ENCODE peak calls at places on chromosomes 13 and 19, in eight cellular contexts. G, E, T, L, I, V, J and C are unnamed samples.

GRCh38 chr19:13152854-13153626 is 2.8 kb downstream of the IER2 start:
- DNase-seq in I (peak), G (peak), V (peak), E (peak), J (peak), T (peak), L (peak), C (peak)

GRCh38 chr19:47663911-47664771 is 49.1 kb upstream of the EHD2 start:
- DNase-seq in E (peak), G (no peak), L (peak), T (peak), I (no peak), J (peak), V (no peak), C (peak)

GRCh38 chr19:11749751-11750150 is 11.0 kb upstream of the ZNF823 start:
- DNase-seq in G (no peak), J (no peak), L (no peak), I (no peak), T (no peak), V (no peak), E (no peak), C (no peak)

GRCh38 chr13:103067751-103068563 is 1.7 kb upstream of the SLC10A2 start:
- DNase-seq in T (no peak), I (no peak), E (no peak), V (no peak), L (no peak), J (no peak), G (no peak), C (no peak)

GRCh38 chr13:59103004-59103768 is 1060.5 kb downstream of the DIAPH3 start:
- DNase-seq in G (no peak), J (no peak), V (no peak), I (no peak), E (peak), L (no peak), T (no peak), C (peak)

GRCh38 chr13:97223711-97224461 is 1.8 kb downstream of the MBNL2 start:
- DNase-seq in T (peak), E (peak), V (no peak), J (peak), I (peak), G (peak), L (peak), C (peak)

GRCh38 chr19:38389101-38389925 is 816 bp downstream of the SPRED3 start:
- DNase-seq in I (peak), J (peak), T (no peak), V (no peak), G (no peak), L (no peak), E (peak), C (peak)

GRCh38 chr13:40779796-40780285 is 8.9 kb upstream of the MRPS31 start:
- DNase-seq in I (no peak), E (no peak), V (no peak), L (no peak), J (no peak), G (no peak), T (no peak), C (no peak)

GRCh38 chr19:39499082-39499642 is 415 bp downstream of the DLL3 start:
- DNase-seq in T (no peak), I (peak), G (no peak), L (no peak), E (peak), J (no peak), V (no peak), C (peak)

GRCh38 chr13:95902736-95903135 is 150.5 kb downstream of the UGGT2 start:
- DNase-seq in E (peak), T (no peak), I (no peak), G (no peak), L (no peak), J (no peak), V (no peak), C (no peak)

GRCh38 chr13:73599232-73600128 is 534.7 kb downstream of the KLF12 start:
- DNase-seq in I (no peak), E (no peak), G (no peak), V (no peak), T (no peak), J (no peak), L (no peak), C (no peak)

GRCh38 chr19:47863514-47863936 is 4.5 kb downstream of the TPRX2 start:
- DNase-seq in I (peak), V (peak), G (peak), E (peak), J (peak), T (peak), L (peak), C (peak)

GRCh38 chr19:12833747-12834417 is 497 bp downstream of the RTBDN start:
- DNase-seq in G (no peak), T (no peak), L (no peak), I (peak), V (no peak), E (no peak), J (peak), C (no peak)

GRCh38 chr13:27022571-27023311 is 148.9 kb downstream of the USP12 start:
- DNase-seq in I (no peak), L (peak), T (no peak), G (no peak), J (peak), V (no peak), E (peak), C (peak)

GRCh38 chr13:24997367-24997967 is 98.5 kb upstream of the PABPC3 start:
- DNase-seq in L (peak), E (peak), T (peak), V (no peak), J (peak), G (peak), I (peak), C (peak)

GRCh38 chr19:37855098-37855497 is 51.3 kb downstream of the WDR87 start:
- DNase-seq in G (peak), J (no peak), L (no peak), V (no peak), E (peak), T (no peak), I (no peak), C (peak)